ENCODE peak calls at places on chromosome 7, in nine cellular contexts. One of them, this sample, is unnamed.

GRCh38 chr7:103341466-103341865 is 3.1 kb downstream of the DNAJC2 start:
- DNase-seq in activated CD8-positive, alpha-beta memory T cell treated with anti-CD3 and anti-CD28 coated beads for 24 hours: no peak
- DNase-seq in LHCN-M2: no peak
- DNase-seq in COLO829: no peak
- DNase-seq in T1000: no peak
- DNase-seq in EH: no peak
- DNase-seq in cardiac muscle cell: no peak
- DNase-seq in substantia nigra: no peak
- DNase-seq in NCI-H1105 treated with DMSO at 0.1 percent for 48 hours: no peak
- DNase-seq in this sample: no peak

GRCh38 chr7:84492565-84493034 is 298.0 kb upstream of the SEMA3A start:
- DNase-seq in EH: peak; percentile 46
- DNase-seq in LHCN-M2: no peak
- DNase-seq in cardiac muscle cell: no peak
- DNase-seq in NCI-H1105 treated with DMSO at 0.1 percent for 48 hours: no peak
- DNase-seq in activated CD8-positive, alpha-beta memory T cell treated with anti-CD3 and anti-CD28 coated beads for 24 hours: no peak
- DNase-seq in COLO829: no peak
- DNase-seq in substantia nigra: no peak
- DNase-seq in T1000: no peak
- DNase-seq in this sample: no peak

GRCh38 chr7:129262333-129262732 is 37.5 kb downstream of the AHCYL2 start:
- DNase-seq in EH: peak; percentile 21
- DNase-seq in cardiac muscle cell: no peak
- DNase-seq in substantia nigra: no peak
- DNase-seq in activated CD8-positive, alpha-beta memory T cell treated with anti-CD3 and anti-CD28 coated beads for 24 hours: no peak
- DNase-seq in NCI-H1105 treated with DMSO at 0.1 percent for 48 hours: no peak
- DNase-seq in LHCN-M2: peak; percentile 31
- DNase-seq in COLO829: no peak
- DNase-seq in T1000: no peak
- DNase-seq in this sample: no peak

GRCh38 chr7:47786557-47787248 is 161.6 kb downstream of the PKD1L1 start:
- DNase-seq in COLO829: peak; percentile 82
- DNase-seq in T1000: peak; percentile 97
- DNase-seq in LHCN-M2: peak; percentile 100
- DNase-seq in NCI-H1105 treated with DMSO at 0.1 percent for 48 hours: no peak
- DNase-seq in EH: peak; percentile 100
- DNase-seq in substantia nigra: no peak
- DNase-seq in activated CD8-positive, alpha-beta memory T cell treated with anti-CD3 and anti-CD28 coated beads for 24 hours: no peak
- DNase-seq in cardiac muscle cell: peak; percentile 99
- DNase-seq in this sample: no peak

GRCh38 chr7:7772385-7772784 is 54.0 kb upstream of the RPA3 start:
- DNase-seq in COLO829: peak; percentile 12
- DNase-seq in substantia nigra: no peak
- DNase-seq in T1000: no peak
- DNase-seq in LHCN-M2: peak; percentile 75
- DNase-seq in NCI-H1105 treated with DMSO at 0.1 percent for 48 hours: peak; percentile 95
- DNase-seq in activated CD8-positive, alpha-beta memory T cell treated with anti-CD3 and anti-CD28 coated beads for 24 hours: no peak
- DNase-seq in cardiac muscle cell: no peak
- DNase-seq in EH: no peak
- DNase-seq in this sample: no peak

GRCh38 chr7:2142386-2142785 is 90.4 kb downstream of the MAD1L1 start:
- DNase-seq in COLO829: no peak
- DNase-seq in LHCN-M2: no peak
- DNase-seq in EH: no peak
- DNase-seq in cardiac muscle cell: no peak
- DNase-seq in substantia nigra: no peak
- DNase-seq in NCI-H1105 treated with DMSO at 0.1 percent for 48 hours: no peak
- DNase-seq in T1000: no peak
- DNase-seq in activated CD8-positive, alpha-beta memory T cell treated with anti-CD3 and anti-CD28 coated beads for 24 hours: no peak
- DNase-seq in this sample: no peak

GRCh38 chr7:121083138-121083789 is 94.8 kb downstream of the CPED1 start:
- DNase-seq in T1000: no peak
- DNase-seq in EH: peak; percentile 67
- DNase-seq in cardiac muscle cell: peak; percentile 51
- DNase-seq in activated CD8-positive, alpha-beta memory T cell treated with anti-CD3 and anti-CD28 coated beads for 24 hours: no peak
- DNase-seq in substantia nigra: no peak
- DNase-seq in NCI-H1105 treated with DMSO at 0.1 percent for 48 hours: no peak
- DNase-seq in COLO829: peak; percentile 35
- DNase-seq in LHCN-M2: peak; percentile 96
- DNase-seq in this sample: no peak

GRCh38 chr7:1555813-1556540 is at the start of gene TMEM184A:
- DNase-seq in LHCN-M2: no peak
- DNase-seq in substantia nigra: no peak
- DNase-seq in cardiac muscle cell: no peak
- DNase-seq in activated CD8-positive, alpha-beta memory T cell treated with anti-CD3 and anti-CD28 coated beads for 24 hours: no peak
- DNase-seq in EH: no peak
- DNase-seq in COLO829: no peak
- DNase-seq in NCI-H1105 treated with DMSO at 0.1 percent for 48 hours: peak; percentile 92
- DNase-seq in T1000: no peak
- DNase-seq in this sample: no peak

GRCh38 chr7:121343302-121343701 is 14.5 kb downstream of the WNT16 start:
- DNase-seq in activated CD8-positive, alpha-beta memory T cell treated with anti-CD3 and anti-CD28 coated beads for 24 hours: no peak
- DNase-seq in EH: peak; percentile 23
- DNase-seq in NCI-H1105 treated with DMSO at 0.1 percent for 48 hours: no peak
- DNase-seq in substantia nigra: no peak
- DNase-seq in LHCN-M2: no peak
- DNase-seq in T1000: no peak
- DNase-seq in COLO829: no peak
- DNase-seq in cardiac muscle cell: no peak
- DNase-seq in this sample: no peak

GRCh38 chr7:152335900-152336571 is 99.8 kb downstream of the KMT2C start:
- DNase-seq in T1000: no peak
- DNase-seq in substantia nigra: peak; percentile 9
- DNase-seq in EH: no peak
- DNase-seq in activated CD8-positive, alpha-beta memory T cell treated with anti-CD3 and anti-CD28 coated beads for 24 hours: no peak
- DNase-seq in LHCN-M2: no peak
- DNase-seq in cardiac muscle cell: no peak
- DNase-seq in NCI-H1105 treated with DMSO at 0.1 percent for 48 hours: no peak
- DNase-seq in COLO829: no peak
- DNase-seq in this sample: peak; percentile 18

GRCh38 chr7:140304071-140304799 is 94.1 kb downstream of the SLC37A3 start:
- DNase-seq in LHCN-M2: peak; percentile 37
- DNase-seq in T1000: no peak
- DNase-seq in activated CD8-positive, alpha-beta memory T cell treated with anti-CD3 and anti-CD28 coated beads for 24 hours: peak; percentile 59
- DNase-seq in cardiac muscle cell: peak; percentile 60
- DNase-seq in EH: peak; percentile 13
- DNase-seq in substantia nigra: peak; percentile 13
- DNase-seq in COLO829: no peak
- DNase-seq in NCI-H1105 treated with DMSO at 0.1 percent for 48 hours: no peak
- DNase-seq in this sample: no peak

GRCh38 chr7:85489498-85489897 is 302.6 kb upstream of the SEMA3D start:
- DNase-seq in activated CD8-positive, alpha-beta memory T cell treated with anti-CD3 and anti-CD28 coated beads for 24 hours: no peak
- DNase-seq in LHCN-M2: no peak
- DNase-seq in COLO829: peak; percentile 58
- DNase-seq in T1000: no peak
- DNase-seq in cardiac muscle cell: peak; percentile 74
- DNase-seq in substantia nigra: no peak
- DNase-seq in EH: peak; percentile 83
- DNase-seq in NCI-H1105 treated with DMSO at 0.1 percent for 48 hours: no peak
- DNase-seq in this sample: no peak

GRCh38 chr7:36272567-36273269 is 116.9 kb upstream of the ANLN start:
- DNase-seq in NCI-H1105 treated with DMSO at 0.1 percent for 48 hours: no peak
- DNase-seq in activated CD8-positive, alpha-beta memory T cell treated with anti-CD3 and anti-CD28 coated beads for 24 hours: no peak
- DNase-seq in substantia nigra: no peak
- DNase-seq in COLO829: no peak
- DNase-seq in EH: peak; percentile 24
- DNase-seq in LHCN-M2: no peak
- DNase-seq in T1000: no peak
- DNase-seq in cardiac muscle cell: no peak
- DNase-seq in this sample: no peak

GRCh38 chr7:140317597-140317996 is 80.7 kb downstream of the SLC37A3 start:
- DNase-seq in activated CD8-positive, alpha-beta memory T cell treated with anti-CD3 and anti-CD28 coated beads for 24 hours: no peak
- DNase-seq in substantia nigra: peak; percentile 7
- DNase-seq in T1000: no peak
- DNase-seq in cardiac muscle cell: no peak
- DNase-seq in NCI-H1105 treated with DMSO at 0.1 percent for 48 hours: no peak
- DNase-seq in EH: no peak
- DNase-seq in COLO829: no peak
- DNase-seq in LHCN-M2: no peak
- DNase-seq in this sample: no peak